ENCODE peak calls at places on chromosomes 16 and 17, in seven cellular contexts. E is IMR-90, R is heart right ventricle, P is dorsolateral prefrontal cortex, B is left ventricle myocardium inferior, G is tibial nerve, T is bronchial epithelial cell. W is an unnamed sample.

GRCh38 chr17:8949061-8949622 is 16.4 kb downstream of the PIK3R5 start:
- DNase-seq in E (no peak), R (no peak), P (no peak), B (no peak), G (no peak), T (no peak), W (no peak)

GRCh38 chr16:5065813-5066212 is at the start of gene C16orf89:
- DNase-seq in E (no peak), R (no peak), P (peak), B (no peak), G (no peak), T (no peak), W (no peak)

GRCh38 chr16:620700-621525 is 9.9 kb upstream of the WFIKKN1 start:
- DNase-seq in E (no peak), R (no peak), P (no peak), B (no peak), G (no peak), T (no peak), W (no peak)

GRCh38 chr16:2284001-2284770 is 16.3 kb upstream of the RNPS1 start:
- DNase-seq in E (no peak), R (no peak), P (no peak), B (no peak), G (no peak), T (no peak), W (no peak)

GRCh38 chr17:35052240-35052608 is 11.3 kb downstream of the RFFL start:
- DNase-seq in E (peak), R (no peak), P (no peak), B (no peak), G (no peak), T (no peak), W (no peak)

GRCh38 chr16:31080035-31080629 is 5.9 kb downstream of the ZNF646 start:
- DNase-seq in E (no peak), R (no peak), P (no peak), B (no peak), G (no peak), T (no peak), W (no peak)

GRCh38 chr17:49823614-49824013 is 24.3 kb downstream of the TAC4 start:
- DNase-seq in E (peak), R (no peak), P (no peak), B (no peak), G (no peak), T (no peak), W (no peak)

GRCh38 chr17:41919840-41920579 is 1.3 kb upstream of the ACLY start:
- DNase-seq in E (peak), R (no peak), P (no peak), B (no peak), G (no peak), T (peak), W (no peak)

GRCh38 chr17:81183316-81183715 is 17.3 kb upstream of the AATK start:
- DNase-seq in E (no peak), R (no peak), P (no peak), B (no peak), G (no peak), T (no peak), W (no peak)

GRCh38 chr16:48850097-48850496 is 240.1 kb upstream of the N4BP1 start:
- DNase-seq in E (no peak), R (no peak), P (no peak), B (no peak), G (no peak), T (no peak), W (no peak)

GRCh38 chr16:31265329-31266245 is 5.8 kb downstream of the ITGAM start:
- DNase-seq in E (peak), R (no peak), P (no peak), B (no peak), G (no peak), T (peak), W (no peak)

GRCh38 chr17:40168262-40168832 is 8.9 kb upstream of the RAPGEFL1 start:
- DNase-seq in E (peak), R (no peak), P (no peak), B (no peak), G (no peak), T (peak), W (no peak)

GRCh38 chr16:31076319-31076718 is 2.1 kb downstream of the ZNF646 start:
- DNase-seq in E (no peak), R (no peak), P (no peak), B (no peak), G (no peak), T (no peak), W (no peak)

GRCh38 chr16:68146583-68146982 is 61.4 kb downstream of the NFATC3 start:
- DNase-seq in E (peak), R (no peak), P (no peak), B (no peak), G (no peak), T (no peak), W (no peak)

GRCh38 chr16:70331588-70332358 is 14.9 kb upstream of the DDX19A start:
- DNase-seq in E (no peak), R (no peak), P (peak), B (no peak), G (no peak), T (no peak), W (no peak)

GRCh38 chr16:31488630-31489564 is 6.0 kb downstream of the SLC5A2 start:
- DNase-seq in E (no peak), R (no peak), P (no peak), B (no peak), G (no peak), T (no peak), W (no peak)

GRCh38 chr17:68453991-68454665 is 3.2 kb downstream of the WIPI1 start:
- DNase-seq in E (no peak), R (no peak), P (no peak), B (no peak), G (no peak), T (no peak), W (no peak)

GRCh38 chr16:59201821-59202220 is 467.7 kb upstream of the GOT2 start:
- DNase-seq in E (no peak), R (no peak), P (no peak), B (no peak), G (no peak), T (no peak), W (no peak)

GRCh38 chr17:2364132-2365116 is 27.1 kb downstream of the SGSM2 start:
- DNase-seq in E (no peak), R (peak), P (no peak), B (peak), G (no peak), T (no peak), W (no peak)

GRCh38 chr16:14285542-14286380 is 214.6 kb downstream of the MRTFB start:
- DNase-seq in E (peak), R (peak), P (peak), B (peak), G (peak), T (peak), W (peak)

GRCh38 chr16:14284930-14285541 is 213.9 kb downstream of the MRTFB start:
- DNase-seq in E (no peak), R (no peak), P (no peak), B (peak), G (no peak), T (peak), W (no peak)

GRCh38 chr16:14286381-14287230 is 215.5 kb downstream of the MRTFB start:
- DNase-seq in E (no peak), R (no peak), P (no peak), B (no peak), G (no peak), T (no peak), W (no peak)

GRCh38 chr16:14291941-14292825 is 221.1 kb downstream of the MRTFB start:
- DNase-seq in E (no peak), R (no peak), P (no peak), B (no peak), G (no peak), T (no peak), W (no peak)

GRCh38 chr16:14289692-14290340 is 218.7 kb downstream of the MRTFB start:
- DNase-seq in E (peak), R (no peak), P (no peak), B (no peak), G (no peak), T (peak), W (peak)
- TF ChIP-seq CTCF in E (peak), R (no peak), P (no peak), B (peak), G (no peak), T (peak), W (peak)

DNA sequence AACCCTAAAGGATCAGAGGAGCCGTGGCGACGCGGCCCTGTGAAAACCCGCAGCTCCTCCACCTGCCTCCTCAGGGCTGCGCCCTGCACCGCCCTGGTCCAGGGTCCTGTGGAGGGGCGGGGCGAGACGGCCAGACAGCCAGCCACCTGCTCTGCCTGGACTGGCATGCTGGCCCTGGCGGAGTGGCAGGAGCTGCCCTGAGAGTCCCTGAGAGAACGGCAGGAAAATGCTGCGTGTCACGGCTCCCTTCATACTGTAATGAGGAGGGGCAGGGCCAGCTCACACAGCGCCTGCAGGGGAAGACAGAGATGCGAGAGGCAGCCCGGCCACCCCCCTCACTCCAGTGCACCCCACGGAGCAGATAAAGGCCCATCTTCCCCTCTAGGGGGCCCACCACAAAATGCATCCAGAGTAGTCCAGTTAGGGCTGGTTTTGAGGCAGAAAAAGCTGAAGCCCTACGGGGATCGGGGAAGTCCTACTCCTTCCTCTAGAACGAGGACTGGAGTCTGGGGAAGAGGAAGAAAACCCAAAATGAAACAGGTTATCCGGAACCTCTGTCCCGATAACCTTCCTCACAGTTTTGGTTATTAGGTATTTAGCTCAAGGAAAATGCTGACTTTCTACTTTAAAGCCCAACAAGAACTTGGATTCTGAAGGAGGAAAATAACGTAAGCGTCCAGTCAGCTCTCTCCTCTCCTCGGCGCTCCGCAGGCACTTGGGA is 97.6 kb upstream of the DNAH17 start:
- DNase-seq in E (no peak), R (no peak), P (no peak), B (no peak), G (no peak), T (no peak), W (no peak)
- TF ChIP-seq CTCF in E (no peak), R (no peak), P (no peak), B (no peak), G (no peak), T (no peak), W (no peak)

DNA sequence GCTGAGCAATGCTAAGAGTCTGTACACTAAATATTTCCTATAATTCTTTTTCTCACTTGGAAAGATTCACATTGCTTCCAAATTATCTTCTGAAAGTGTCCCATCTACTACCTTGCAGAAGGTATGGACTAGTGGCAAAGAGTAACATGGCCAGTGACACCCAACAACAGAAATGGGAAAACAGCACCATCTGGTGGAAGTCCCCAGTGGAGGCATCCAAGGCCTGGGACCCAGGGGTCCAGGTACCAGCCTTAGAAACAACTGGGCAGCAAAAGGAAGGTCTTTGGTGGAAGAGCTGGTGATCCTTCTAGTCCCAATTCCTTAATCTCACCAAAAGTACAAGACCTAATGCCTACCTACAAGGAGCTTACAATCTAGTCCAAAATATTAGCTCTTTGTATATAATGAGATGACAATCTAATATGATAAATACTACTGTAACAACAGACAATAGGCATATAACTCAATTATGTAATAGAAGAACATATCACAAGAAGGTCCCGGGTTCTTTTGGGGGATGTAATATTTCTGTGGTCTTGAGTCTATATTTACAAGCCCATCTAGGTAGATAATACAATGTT is 55.3 kb downstream of the SKAP1 start:
- DNase-seq in E (no peak), R (no peak), P (no peak), B (no peak), G (no peak), T (peak), W (no peak)
- TF ChIP-seq CTCF in E (peak), R (peak), P (no peak), B (peak), G (no peak), T (peak), W (peak)

GRCh38 chr17:77320046-77320445 is 179.3 kb downstream of the SEC14L1 start:
- DNase-seq in E (peak), R (no peak), P (peak), B (no peak), G (no peak), T (no peak), W (no peak)

GRCh38 chr17:77319211-77320031 is 178.7 kb downstream of the SEC14L1 start:
- DNase-seq in E (peak), R (peak), P (peak), B (peak), G (peak), T (peak), W (no peak)

GRCh38 chr17:77317091-77317519 is 176.3 kb downstream of the SEC14L1 start:
- DNase-seq in E (no peak), R (no peak), P (no peak), B (no peak), G (no peak), T (no peak), W (no peak)

GRCh38 chr17:77318021-77318420 is 177.3 kb downstream of the SEC14L1 start:
- DNase-seq in E (no peak), R (no peak), P (no peak), B (no peak), G (no peak), T (no peak), W (no peak)

DNA sequence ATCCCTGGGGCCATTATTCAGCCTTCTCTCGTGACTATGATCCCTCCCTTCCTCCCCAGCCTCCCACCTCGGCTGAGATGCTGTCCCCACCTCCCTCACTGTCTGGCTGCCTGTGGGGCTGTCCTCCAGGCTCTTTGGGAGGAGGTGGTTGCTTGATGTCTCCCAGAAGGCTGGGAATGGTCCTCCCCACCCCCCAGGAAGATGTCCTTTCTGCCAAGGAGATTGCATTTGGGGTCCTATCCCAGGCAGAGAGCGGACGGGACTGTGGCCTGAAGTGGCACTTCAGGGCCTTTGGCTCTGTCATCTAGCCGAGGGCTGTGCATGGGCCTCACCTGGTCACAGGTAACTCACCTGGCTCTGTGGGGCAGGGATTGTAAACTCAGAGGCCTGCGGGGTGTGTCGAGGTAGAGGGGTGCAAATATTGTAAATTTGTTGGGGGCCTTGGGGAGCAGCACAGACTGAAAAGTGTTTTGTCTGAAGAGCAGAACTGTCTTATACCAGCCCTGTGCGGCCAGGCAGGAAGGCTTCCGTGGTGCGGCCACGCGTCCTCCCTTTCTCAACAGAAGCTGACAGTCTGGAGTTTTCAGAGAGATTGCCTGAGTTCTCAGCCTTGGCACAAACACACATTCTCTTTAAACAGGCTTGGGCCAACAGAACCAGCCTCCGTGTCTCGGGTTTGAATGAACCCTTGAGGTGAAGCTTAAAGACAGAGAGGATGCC is 177.9 kb downstream of the SEC14L1 start:
- DNase-seq in E (peak), R (no peak), P (peak), B (no peak), G (no peak), T (no peak), W (no peak)
- TF ChIP-seq CTCF in E (no peak), R (no peak), P (no peak), B (no peak), G (no peak), T (no peak), W (no peak)

GRCh38 chr17:3668279-3669084 is at the start of the genes EMC6 and TAX1BP3:
- DNase-seq in E (peak), R (peak), P (peak), B (peak), G (peak), T (peak), W (peak)

GRCh38 chr17:3666516-3666915 is 1.9 kb downstream of the TAX1BP3 start:
- DNase-seq in E (no peak), R (no peak), P (no peak), B (no peak), G (no peak), T (peak), W (no peak)

GRCh38 chr17:3669085-3669347 is 404 bp downstream of the EMC6 start:
- DNase-seq in E (no peak), R (no peak), P (no peak), B (no peak), G (no peak), T (no peak), W (no peak)

GRCh38 chr17:3665834-3666233 is 2.5 kb downstream of the TAX1BP3 start:
- DNase-seq in E (no peak), R (no peak), P (peak), B (peak), G (no peak), T (no peak), W (no peak)

GRCh38 chr17:3667366-3668278 is 756 bp downstream of the TAX1BP3 start:
- DNase-seq in E (peak), R (peak), P (peak), B (peak), G (peak), T (peak), W (no peak)
- TF ChIP-seq CTCF in E (no peak), R (no peak), P (no peak), B (no peak), G (no peak), T (no peak), W (no peak)

GRCh38 chr16:66129196-66129595 is 237.3 kb upstream of the CDH5 start:
- DNase-seq in E (no peak), R (no peak), P (no peak), B (no peak), G (no peak), T (no peak), W (no peak)

GRCh38 chr16:66128363-66128725 is 238.1 kb upstream of the CDH5 start:
- DNase-seq in E (peak), R (no peak), P (no peak), B (no peak), G (no peak), T (no peak), W (no peak)

GRCh38 chr16:66131156-66131807 is 235.2 kb upstream of the CDH5 start:
- DNase-seq in E (peak), R (no peak), P (no peak), B (no peak), G (no peak), T (peak), W (no peak)

GRCh38 chr16:66130296-66130910 is 236.1 kb upstream of the CDH5 start:
- DNase-seq in E (peak), R (no peak), P (no peak), B (no peak), G (no peak), T (no peak), W (no peak)

DNA sequence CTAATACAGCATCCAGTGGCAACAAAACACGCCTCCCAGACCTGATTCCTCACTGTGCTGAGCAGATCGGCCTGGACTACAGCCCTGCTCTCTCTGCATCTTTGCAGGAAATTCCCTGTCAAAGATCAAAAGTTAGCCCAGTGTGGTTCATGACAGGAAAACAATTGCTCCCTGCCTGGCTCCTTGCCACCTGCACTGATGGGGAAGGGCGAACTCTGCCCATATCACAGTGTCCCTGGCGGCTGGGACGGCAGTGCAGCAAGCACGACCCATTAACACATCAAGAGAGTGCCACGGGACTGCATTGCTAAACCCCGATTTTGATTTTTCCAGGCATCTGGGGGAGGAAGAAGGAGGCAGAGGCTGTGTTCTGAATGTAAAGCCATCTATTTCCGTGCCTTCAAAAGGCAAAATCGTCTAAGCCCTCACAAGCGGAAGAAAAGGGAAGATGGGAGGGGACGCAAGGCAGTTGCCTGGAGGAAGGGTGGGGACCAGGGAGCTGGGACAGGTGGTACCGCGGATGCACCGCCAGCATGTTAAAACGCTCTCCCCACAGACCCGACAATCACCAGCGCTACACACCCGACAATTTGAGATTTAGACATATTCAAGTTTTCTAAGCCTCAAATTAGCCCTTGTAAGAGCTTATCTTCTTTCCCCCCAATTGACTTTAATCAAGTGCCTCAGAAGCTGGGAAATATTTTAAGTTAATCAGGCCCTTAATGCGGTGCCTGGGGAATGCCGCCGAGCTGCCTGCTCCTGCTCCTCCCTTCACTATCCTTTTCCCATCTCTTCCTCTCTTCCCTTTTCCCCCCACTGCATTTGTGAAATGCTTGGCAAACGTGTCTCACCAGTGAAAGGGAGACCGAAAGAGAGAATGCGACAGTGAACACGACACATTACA is 238.8 kb upstream of the CDH5 start:
- DNase-seq in E (no peak), R (peak), P (no peak), B (no peak), G (no peak), T (no peak), W (no peak)
- TF ChIP-seq CTCF in E (no peak), R (no peak), P (no peak), B (peak), G (no peak), T (no peak), W (no peak)